ENCODE peak calls at places on chromosomes 6 and 20, in five cellular contexts. T, G, L, K and A are unnamed samples.
A peak's percentile ranks its signal among the peaks of the same experiment; 100 is the strongest.

GRCh38 chr20:48667481-48667880 is 160.3 kb downstream of the PREX1 start:
- DNase-seq in T (no peak), G (no peak), L (no peak), K (no peak), A (no peak)

GRCh38 chr6:140436023-140436811 is 1061.8 kb upstream of the CITED2 start:
- DNase-seq in T (peak; percentile 32), G (no peak), L (no peak), K (peak; percentile 77), A (peak; percentile 86)

GRCh38 chr20:57004416-57004815 is 262.0 kb downstream of the BMP7 start:
- DNase-seq in T (no peak), G (no peak), L (no peak), K (no peak), A (no peak)

GRCh38 chr6:98973571-98973970 is 25.8 kb upstream of the FBXL4 start:
- DNase-seq in T (no peak), G (no peak), L (no peak), K (no peak), A (no peak)

GRCh38 chr6:95231416-95231815 is 345.9 kb upstream of the MANEA start:
- DNase-seq in T (no peak), G (no peak), L (no peak), K (no peak), A (no peak)

GRCh38 chr6:22221211-22221610 is 75.6 kb downstream of the PRL start:
- DNase-seq in T (no peak), G (no peak), L (no peak), K (no peak), A (peak; percentile 17)

GRCh38 chr6:165692106-165692653 is 29.1 kb upstream of the PDE10A start:
- DNase-seq in T (no peak), G (no peak), L (no peak), K (peak; percentile 49), A (no peak)

GRCh38 chr6:150324044-150324443 is 44.8 kb upstream of the IYD start:
- DNase-seq in T (no peak), G (no peak), L (no peak), K (no peak), A (no peak)

GRCh38 chr20:976033-976432 is 26.1 kb downstream of the RSPO4 start:
- DNase-seq in T (no peak), G (no peak), L (no peak), K (no peak), A (no peak)

GRCh38 chr20:969868-970267 is 32.2 kb downstream of the RSPO4 start:
- DNase-seq in T (no peak), G (no peak), L (no peak), K (no peak), A (no peak)

GRCh38 chr20:972256-972655 is 29.9 kb downstream of the RSPO4 start:
- DNase-seq in T (no peak), G (no peak), L (no peak), K (no peak), A (no peak)

GRCh38 chr20:977021-977420 is 25.1 kb downstream of the RSPO4 start:
- DNase-seq in T (no peak), G (no peak), L (no peak), K (no peak), A (no peak)

GRCh38 chr20:973785-974194 is 28.3 kb downstream of the RSPO4 start:
- DNase-seq in T (no peak), G (no peak), L (peak; percentile 18), K (peak; percentile 45), A (peak; percentile 1)
- TF ChIP-seq CTCF in T (peak; percentile 27), G (peak; percentile 46), L (peak; percentile 31), K (peak; percentile 52), A (peak; percentile 6)

DNA sequence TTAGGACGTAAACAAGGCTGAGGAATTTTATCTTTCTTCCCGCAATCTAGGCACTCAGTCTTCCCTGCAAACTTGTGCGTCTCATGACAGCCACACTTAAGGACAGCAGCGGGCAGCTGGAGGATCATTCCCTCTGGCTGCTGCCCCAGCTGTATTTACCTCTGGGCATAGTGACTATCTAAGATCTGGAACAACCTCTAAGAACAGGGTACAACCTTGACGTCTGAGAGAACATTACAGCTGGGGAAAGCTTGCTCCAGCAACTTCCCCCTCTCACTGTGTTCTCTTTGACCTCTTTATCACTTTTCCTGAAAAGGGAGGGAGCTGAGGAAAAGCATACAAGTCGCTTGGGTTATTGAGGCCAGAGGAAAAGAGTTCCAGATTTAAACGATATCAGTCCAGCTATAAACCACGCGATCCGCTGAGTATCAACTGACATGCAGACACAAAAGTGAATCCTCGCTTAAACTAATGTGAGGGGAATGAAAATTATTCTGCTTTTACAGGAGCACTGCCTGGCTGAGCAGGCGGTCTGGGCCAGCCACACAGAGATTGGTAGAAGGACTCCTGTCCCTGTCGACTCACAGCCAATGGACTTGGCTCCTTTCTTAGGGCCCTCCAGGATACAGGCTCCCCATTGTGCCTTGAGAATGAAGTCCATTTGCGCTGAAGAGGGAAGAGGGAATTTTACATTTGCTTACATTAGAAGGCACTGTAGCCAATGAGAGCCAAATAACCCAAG is 153.3 kb downstream of the QRSL1 start:
- DNase-seq in T (no peak), G (no peak), L (no peak), K (peak; percentile 2), A (no peak)
- H3K4me3 ChIP-seq in T (no peak overlapping the region), G (no peak overlapping the region), L (no peak overlapping the region), K (no peak overlapping the region), A (no peak overlapping the region)

DNA sequence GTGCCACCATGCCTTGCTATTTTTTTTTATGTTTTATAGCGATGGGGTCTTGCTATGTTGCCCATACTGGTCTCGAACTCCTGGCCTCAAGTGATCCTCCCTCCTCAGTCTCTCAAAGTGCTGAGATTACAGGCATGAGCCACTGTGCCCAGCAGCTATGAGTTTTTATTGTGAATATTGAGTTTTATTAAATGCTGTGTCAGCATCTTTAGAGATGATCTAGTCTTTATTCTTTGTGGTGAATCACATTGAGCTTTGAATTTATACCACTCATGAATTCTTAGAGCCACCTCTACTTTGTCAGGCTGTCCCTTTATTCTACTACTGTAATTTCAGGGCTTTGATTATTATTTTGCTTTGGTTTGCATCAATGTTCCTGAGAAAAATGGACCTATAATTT is 428.3 kb downstream of the BTBD3 start:
- DNase-seq in T (no peak), G (no peak), L (no peak), K (no peak), A (no peak)
- TF ChIP-seq CTCF in T (no peak), G (no peak), L (no peak), K (no peak), A (no peak)

GRCh38 chr6:54874349-54875048 is 27.9 kb downstream of the FAM83B start:
- DNase-seq in T (no peak), G (no peak), L (no peak), K (no peak), A (no peak)
- H3K4me3 ChIP-seq in T (no peak overlapping the region), G (no peak overlapping the region), L (no peak overlapping the region), K (no peak overlapping the region), A (no peak overlapping the region)

GRCh38 chr6:43668151-43669028 is 19.2 kb downstream of the MRPS18A start:
- DNase-seq in T (no peak), G (peak; percentile 50), L (peak; percentile 54), K (peak; percentile 75), A (peak; percentile 32)
- TF ChIP-seq CTCF in T (peak; percentile 56), G (no peak), L (peak; percentile 61), K (peak; percentile 70), A (peak; percentile 61)

DNA sequence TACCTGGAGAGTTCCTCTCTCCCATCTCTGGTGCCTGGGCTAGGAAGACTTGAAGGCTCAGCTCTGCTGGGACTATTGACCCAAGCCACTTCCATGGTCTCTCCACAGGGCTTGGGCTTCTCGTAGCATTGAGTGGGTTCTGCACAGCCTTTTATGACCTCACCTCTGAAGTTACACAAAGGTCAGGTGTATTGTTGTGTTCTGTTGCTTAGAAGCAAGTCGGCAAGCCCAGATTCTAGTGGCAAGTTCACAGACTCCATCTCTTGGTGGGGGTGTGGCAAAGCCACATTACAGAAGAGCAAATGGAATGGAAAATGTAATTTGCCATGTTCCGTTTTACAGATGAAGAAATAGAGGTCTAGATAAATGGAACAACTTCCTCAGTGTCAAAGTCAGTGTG is 13.5 kb downstream of the BPI start:
- DNase-seq in T (no peak), G (no peak), L (no peak), K (no peak), A (no peak)
- H3K4me3 ChIP-seq in T (no peak overlapping the region), G (no peak overlapping the region), L (no peak overlapping the region), K (no peak overlapping the region), A (no peak overlapping the region)